ENCODE peak calls at places on chromosomes 4 and X, in eight cellular contexts. One of them, this sample, is unnamed.

GRCh38 chr4:1098311-1098925 is 14.9 kb downstream of the RNF212 start:
- DNase-seq in heart left ventricle: no peak
- DNase-seq in HFF-Myc: no peak
- DNase-seq in right atrium auricular region: peak; percentile 34
- DNase-seq in spleen: no peak
- DNase-seq in astrocyte of the cerebellum: no peak
- DNase-seq in fibroblast of lung: no peak
- DNase-seq in ascending aorta: no peak
- DNase-seq in this sample: no peak

GRCh38 chr4:53234669-53235068 is 131.2 kb downstream of the SCFD2 start:
- DNase-seq in astrocyte of the cerebellum: no peak
- DNase-seq in right atrium auricular region: no peak
- DNase-seq in fibroblast of lung: no peak
- DNase-seq in heart left ventricle: no peak
- DNase-seq in ascending aorta: no peak
- DNase-seq in spleen: no peak
- DNase-seq in HFF-Myc: no peak
- DNase-seq in this sample: no peak

GRCh38 chr4:12211636-12212035 is 782.9 kb upstream of the HS3ST1 start:
- DNase-seq in spleen: no peak
- DNase-seq in HFF-Myc: no peak
- DNase-seq in heart left ventricle: no peak
- DNase-seq in astrocyte of the cerebellum: no peak
- DNase-seq in ascending aorta: no peak
- DNase-seq in right atrium auricular region: no peak
- DNase-seq in fibroblast of lung: no peak
- DNase-seq in this sample: no peak

GRCh38 chrX:49041683-49042529 is 1.3 kb downstream of the TFE3 start:
- DNase-seq in right atrium auricular region: no peak
- DNase-seq in astrocyte of the cerebellum: no peak
- DNase-seq in fibroblast of lung: peak; percentile 56
- DNase-seq in spleen: no peak
- DNase-seq in heart left ventricle: no peak
- DNase-seq in HFF-Myc: no peak
- DNase-seq in ascending aorta: no peak
- DNase-seq in this sample: no peak

GRCh38 chrX:32269877-32270276 is 941.5 kb downstream of the DMD start:
- DNase-seq in astrocyte of the cerebellum: no peak
- DNase-seq in fibroblast of lung: no peak
- DNase-seq in ascending aorta: no peak
- DNase-seq in HFF-Myc: no peak
- DNase-seq in right atrium auricular region: no peak
- DNase-seq in spleen: no peak
- DNase-seq in heart left ventricle: no peak
- DNase-seq in this sample: no peak

GRCh38 chr4:95267081-95267480 is 281.7 kb downstream of the UNC5C start:
- DNase-seq in heart left ventricle: no peak
- DNase-seq in spleen: no peak
- DNase-seq in ascending aorta: no peak
- DNase-seq in HFF-Myc: no peak
- DNase-seq in fibroblast of lung: peak; percentile 4
- DNase-seq in right atrium auricular region: no peak
- DNase-seq in astrocyte of the cerebellum: peak; percentile 34
- DNase-seq in this sample: no peak

GRCh38 chr4:86497131-86497530 is 97.0 kb upstream of the PTPN13 start:
- DNase-seq in HFF-Myc: no peak
- DNase-seq in astrocyte of the cerebellum: no peak
- DNase-seq in heart left ventricle: no peak
- DNase-seq in spleen: no peak
- DNase-seq in right atrium auricular region: no peak
- DNase-seq in ascending aorta: no peak
- DNase-seq in fibroblast of lung: no peak
- DNase-seq in this sample: no peak

GRCh38 chrX:145213504-145213903 is 33.8 kb upstream of the SPANXN1 start:
- DNase-seq in heart left ventricle: no peak
- DNase-seq in spleen: no peak
- DNase-seq in right atrium auricular region: no peak
- DNase-seq in HFF-Myc: no peak
- DNase-seq in astrocyte of the cerebellum: no peak
- DNase-seq in ascending aorta: no peak
- DNase-seq in fibroblast of lung: no peak
- DNase-seq in this sample: no peak

GRCh38 chr4:138870739-138871633 is 144.6 kb upstream of the NOCT start:
- DNase-seq in fibroblast of lung: peak; percentile 83
- DNase-seq in heart left ventricle: no peak
- DNase-seq in astrocyte of the cerebellum: peak; percentile 69
- DNase-seq in HFF-Myc: peak; percentile 62
- DNase-seq in right atrium auricular region: peak; percentile 74
- DNase-seq in ascending aorta: no peak
- DNase-seq in spleen: no peak
- DNase-seq in this sample: peak; percentile 16

GRCh38 chrX:108323751-108324150 is 114.5 kb downstream of the COL4A6 start:
- DNase-seq in fibroblast of lung: no peak
- DNase-seq in spleen: no peak
- DNase-seq in HFF-Myc: no peak
- DNase-seq in astrocyte of the cerebellum: no peak
- DNase-seq in right atrium auricular region: no peak
- DNase-seq in heart left ventricle: no peak
- DNase-seq in ascending aorta: no peak
- DNase-seq in this sample: no peak

GRCh38 chr4:102324725-102325124 is 20.6 kb downstream of the SLC39A8 start:
- DNase-seq in HFF-Myc: no peak
- DNase-seq in fibroblast of lung: no peak
- DNase-seq in ascending aorta: no peak
- DNase-seq in right atrium auricular region: no peak
- DNase-seq in spleen: no peak
- DNase-seq in heart left ventricle: no peak
- DNase-seq in astrocyte of the cerebellum: no peak
- DNase-seq in this sample: no peak

GRCh38 chrX:110003167-110004156 is 548 bp downstream of the TMEM164 start:
- DNase-seq in astrocyte of the cerebellum: no peak
- DNase-seq in heart left ventricle: no peak
- DNase-seq in ascending aorta: no peak
- DNase-seq in spleen: peak; percentile 85
- DNase-seq in right atrium auricular region: no peak
- DNase-seq in HFF-Myc: no peak
- DNase-seq in fibroblast of lung: peak; percentile 13
- DNase-seq in this sample: no peak

GRCh38 chr4:39151120-39151713 is 31.1 kb upstream of the WDR19 start:
- DNase-seq in fibroblast of lung: peak; percentile 73
- DNase-seq in astrocyte of the cerebellum: no peak
- DNase-seq in HFF-Myc: no peak
- DNase-seq in spleen: no peak
- DNase-seq in heart left ventricle: no peak
- DNase-seq in ascending aorta: no peak
- DNase-seq in right atrium auricular region: no peak
- DNase-seq in this sample: no peak

GRCh38 chr4:3481113-3481531 is 18.0 kb downstream of the DOK7 start:
- DNase-seq in astrocyte of the cerebellum: no peak
- DNase-seq in spleen: no peak
- DNase-seq in heart left ventricle: no peak
- DNase-seq in HFF-Myc: no peak
- DNase-seq in right atrium auricular region: no peak
- DNase-seq in ascending aorta: no peak
- DNase-seq in fibroblast of lung: no peak
- DNase-seq in this sample: no peak

GRCh38 chr4:2186133-2186864 is 55.6 kb downstream of the HAUS3 start:
- DNase-seq in heart left ventricle: no peak
- DNase-seq in spleen: no peak
- DNase-seq in fibroblast of lung: peak; percentile 41
- DNase-seq in right atrium auricular region: no peak
- DNase-seq in ascending aorta: no peak
- DNase-seq in astrocyte of the cerebellum: peak; percentile 6
- DNase-seq in HFF-Myc: no peak
- DNase-seq in this sample: no peak

GRCh38 chrX:70196961-70197805 is 19.9 kb downstream of the DGAT2L6 start:
- DNase-seq in HFF-Myc: no peak
- DNase-seq in fibroblast of lung: peak; percentile 59
- DNase-seq in ascending aorta: no peak
- DNase-seq in spleen: no peak
- DNase-seq in heart left ventricle: no peak
- DNase-seq in right atrium auricular region: no peak
- DNase-seq in astrocyte of the cerebellum: no peak
- DNase-seq in this sample: no peak

GRCh38 chr4:6195602-6196319 is 4.6 kb downstream of the JAKMIP1 start:
- DNase-seq in right atrium auricular region: no peak
- DNase-seq in heart left ventricle: no peak
- DNase-seq in ascending aorta: no peak
- DNase-seq in astrocyte of the cerebellum: no peak
- DNase-seq in HFF-Myc: no peak
- DNase-seq in spleen: peak; percentile 39
- DNase-seq in fibroblast of lung: no peak
- DNase-seq in this sample: no peak

GRCh38 chr4:84899616-84900015 is 66.9 kb downstream of the WDFY3 start:
- DNase-seq in ascending aorta: no peak
- DNase-seq in spleen: no peak
- DNase-seq in astrocyte of the cerebellum: no peak
- DNase-seq in heart left ventricle: no peak
- DNase-seq in fibroblast of lung: no peak
- DNase-seq in right atrium auricular region: no peak
- DNase-seq in HFF-Myc: no peak
- DNase-seq in this sample: no peak

GRCh38 chr4:69861756-69862155 is 1.8 kb upstream of the SULT1E1 start:
- DNase-seq in fibroblast of lung: no peak
- DNase-seq in heart left ventricle: no peak
- DNase-seq in HFF-Myc: no peak
- DNase-seq in astrocyte of the cerebellum: no peak
- DNase-seq in spleen: no peak
- DNase-seq in right atrium auricular region: no peak
- DNase-seq in ascending aorta: no peak
- DNase-seq in this sample: no peak

GRCh38 chr4:139535228-139535851 is 20.7 kb downstream of the SETD7 start:
- DNase-seq in heart left ventricle: no peak
- DNase-seq in fibroblast of lung: peak; percentile 17
- DNase-seq in HFF-Myc: no peak
- DNase-seq in ascending aorta: no peak
- DNase-seq in right atrium auricular region: no peak
- DNase-seq in astrocyte of the cerebellum: no peak
- DNase-seq in spleen: no peak
- DNase-seq in this sample: no peak

DNA sequence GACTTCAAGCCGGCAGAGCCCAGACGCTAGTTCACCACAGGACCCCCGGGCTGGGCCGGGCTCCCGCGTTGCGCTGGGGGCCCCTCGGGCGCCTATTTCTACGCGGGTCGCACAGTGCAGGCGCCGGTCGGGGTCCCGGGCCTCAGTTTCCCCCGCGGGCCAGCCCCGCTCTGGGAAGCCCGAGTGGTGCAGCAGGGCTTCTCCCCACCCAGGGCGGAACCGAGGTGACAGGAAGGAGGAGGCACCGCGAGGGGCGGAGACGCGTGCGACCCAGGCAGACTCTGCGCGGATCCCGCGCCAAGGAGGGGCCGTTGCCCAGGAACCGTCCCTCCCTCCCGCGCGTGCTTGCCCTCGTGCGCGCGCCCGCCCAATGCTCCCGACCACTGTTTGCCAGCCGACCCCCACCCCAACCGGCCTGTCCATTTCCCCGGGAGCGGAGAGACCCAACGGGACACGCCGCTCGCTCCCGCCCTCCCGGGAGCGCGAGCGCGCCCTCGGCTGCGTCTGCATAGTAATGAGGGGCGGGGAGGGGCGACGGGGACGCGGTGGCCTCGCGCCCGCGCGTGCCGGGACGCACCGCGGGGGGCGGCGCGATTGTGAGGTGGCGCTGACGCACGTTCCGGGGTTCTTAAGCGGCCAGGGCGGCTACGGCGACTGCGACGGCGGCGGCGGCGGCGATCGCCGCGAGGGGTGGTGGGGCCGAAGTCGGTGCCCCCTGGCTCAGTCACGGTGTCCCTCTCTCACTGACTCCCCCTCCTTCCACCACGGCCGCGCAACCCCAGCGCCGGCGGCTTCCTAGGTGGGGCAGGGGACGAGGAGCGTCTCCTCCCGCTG is at the start of gene CPEB2:
- DNase-seq in ascending aorta: peak; percentile 79
- DNase-seq in spleen: peak; percentile 99
- DNase-seq in HFF-Myc: peak; percentile 52
- DNase-seq in heart left ventricle: peak; percentile 98
- DNase-seq in fibroblast of lung: peak; percentile 96
- DNase-seq in right atrium auricular region: peak; percentile 96
- DNase-seq in astrocyte of the cerebellum: peak; percentile 89
- DNase-seq in this sample: peak; percentile 59
- TF ChIP-seq CTCF in ascending aorta: no peak
- TF ChIP-seq CTCF in spleen: peak; percentile 29
- TF ChIP-seq CTCF in HFF-Myc: no peak
- TF ChIP-seq CTCF in heart left ventricle: no peak
- TF ChIP-seq CTCF in fibroblast of lung: no peak
- TF ChIP-seq CTCF in right atrium auricular region: no peak
- TF ChIP-seq CTCF in astrocyte of the cerebellum: no peak
- TF ChIP-seq CTCF in this sample: no peak

DNA sequence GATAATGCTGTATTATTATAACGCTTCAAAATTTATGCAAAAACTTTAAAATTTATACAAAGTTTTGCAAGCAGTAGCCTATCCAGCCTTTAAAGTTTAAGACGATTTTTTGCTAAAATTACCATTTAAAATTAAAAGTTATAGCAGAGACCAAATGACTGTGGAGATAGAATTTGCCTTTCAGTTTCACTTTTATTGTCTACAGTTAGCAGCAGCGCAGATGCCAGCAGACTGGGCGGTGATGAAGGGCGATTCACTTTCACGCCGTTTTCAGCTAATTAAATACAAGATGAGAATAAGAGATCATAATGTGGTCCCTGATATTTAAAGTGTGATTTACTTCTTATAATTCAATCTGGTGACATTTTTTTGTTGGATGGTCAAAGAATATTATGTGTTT is 1381.5 kb upstream of the ADGRL3 start:
- DNase-seq in heart left ventricle: no peak
- DNase-seq in HFF-Myc: no peak
- DNase-seq in spleen: no peak
- DNase-seq in ascending aorta: no peak
- DNase-seq in right atrium auricular region: no peak
- DNase-seq in fibroblast of lung: peak; percentile 6
- DNase-seq in astrocyte of the cerebellum: peak; percentile 15
- DNase-seq in this sample: no peak
- H3K4me3 ChIP-seq in heart left ventricle: no peak overlapping the region
- H3K4me3 ChIP-seq in HFF-Myc: no peak overlapping the region
- H3K4me3 ChIP-seq in spleen: peak overlapping the region; percentile 16
- H3K4me3 ChIP-seq in ascending aorta: no peak overlapping the region
- H3K4me3 ChIP-seq in right atrium auricular region: no peak overlapping the region
- H3K4me3 ChIP-seq in fibroblast of lung: no peak overlapping the region
- H3K4me3 ChIP-seq in astrocyte of the cerebellum: peak overlapping the region; percentile 24
- H3K4me3 ChIP-seq in this sample: no peak overlapping the region

GRCh38 chrX:131704136-131704695 is 160.3 kb downstream of the OR13H1 start:
- DNase-seq in spleen: peak; percentile 89
- DNase-seq in astrocyte of the cerebellum: peak; percentile 83
- DNase-seq in right atrium auricular region: peak; percentile 76
- DNase-seq in ascending aorta: peak; percentile 29
- DNase-seq in fibroblast of lung: no peak
- DNase-seq in heart left ventricle: no peak
- DNase-seq in HFF-Myc: no peak
- DNase-seq in this sample: no peak
- TF ChIP-seq CTCF in spleen: no peak
- TF ChIP-seq CTCF in astrocyte of the cerebellum: peak; percentile 31
- TF ChIP-seq CTCF in right atrium auricular region: peak; percentile 61
- TF ChIP-seq CTCF in ascending aorta: peak; percentile 46
- TF ChIP-seq CTCF in fibroblast of lung: no peak
- TF ChIP-seq CTCF in heart left ventricle: no peak
- TF ChIP-seq CTCF in HFF-Myc: no peak
- TF ChIP-seq CTCF in this sample: no peak

GRCh38 chr4:169881769-169882168 is 124.0 kb upstream of the HPF1 start:
- DNase-seq in fibroblast of lung: no peak
- DNase-seq in ascending aorta: no peak
- DNase-seq in spleen: no peak
- DNase-seq in heart left ventricle: no peak
- DNase-seq in right atrium auricular region: no peak
- DNase-seq in astrocyte of the cerebellum: no peak
- DNase-seq in HFF-Myc: no peak
- DNase-seq in this sample: no peak

GRCh38 chr4:169885893-169886292 is 128.1 kb upstream of the HPF1 start:
- DNase-seq in heart left ventricle: no peak
- DNase-seq in ascending aorta: no peak
- DNase-seq in spleen: no peak
- DNase-seq in right atrium auricular region: no peak
- DNase-seq in astrocyte of the cerebellum: no peak
- DNase-seq in fibroblast of lung: no peak
- DNase-seq in HFF-Myc: no peak
- DNase-seq in this sample: no peak
- H3K4me3 ChIP-seq in heart left ventricle: no peak overlapping the region
- H3K4me3 ChIP-seq in ascending aorta: no peak overlapping the region
- H3K4me3 ChIP-seq in spleen: no peak overlapping the region
- H3K4me3 ChIP-seq in right atrium auricular region: no peak overlapping the region
- H3K4me3 ChIP-seq in astrocyte of the cerebellum: no peak overlapping the region
- H3K4me3 ChIP-seq in fibroblast of lung: no peak overlapping the region
- H3K4me3 ChIP-seq in HFF-Myc: no peak overlapping the region
- H3K4me3 ChIP-seq in this sample: no peak overlapping the region